ENCODE peak calls at places on chromosomes 12 and 14, in four cellular contexts. U is IMR-90, D is cardiac fibroblast, A is tibial nerve. E is an unnamed sample.

GRCh38 chr12:49609875-49610154 is 4.4 kb upstream of the FAM186B start:
- DNase-seq in U (peak; percentile 12), D (no peak), A (no peak), E (no peak)

GRCh38 chr14:77212933-77213656 is 31.5 kb downstream of the TMEM63C start:
- DNase-seq in U (no peak), D (peak; percentile 29), A (no peak), E (peak; percentile 11)

GRCh38 chr12:73863541-73863940 is 674.1 kb upstream of the ATXN7L3B start:
- DNase-seq in U (no peak), D (peak; percentile 36), A (no peak), E (peak; percentile 22)

GRCh38 chr14:58749066-58749669 is 111.4 kb downstream of the DACT1 start:
- DNase-seq in U (peak; percentile 98), D (peak; percentile 90), A (no peak), E (peak; percentile 95)

GRCh38 chr14:51529731-51530130 is 122.0 kb upstream of the FRMD6 start:
- DNase-seq in U (no peak), D (no peak), A (no peak), E (no peak)

GRCh38 chr12:26317942-26318565 is 122.7 kb downstream of the SSPN start:
- DNase-seq in U (peak; percentile 84), D (peak; percentile 92), A (no peak), E (peak; percentile 73)

GRCh38 chr14:67650161-67650560 is 24.3 kb downstream of the VTI1B start:
- DNase-seq in U (no peak), D (no peak), A (no peak), E (no peak)

GRCh38 chr14:65179918-65180724 is 77.8 kb upstream of the MAX start:
- DNase-seq in U (peak; percentile 89), D (peak; percentile 95), A (no peak), E (peak; percentile 78)

GRCh38 chr12:100954118-100954517 is 159.5 kb downstream of the ANO4 start:
- DNase-seq in U (no peak), D (no peak), A (no peak), E (no peak)